ENCODE peak calls at places on chromosome 11, in ten cellular contexts. One of them, this sample, is unnamed.

GRCh38 chr11:35886759-35887158 is 57.1 kb upstream of the LDLRAD3 start:
- DNase-seq in KG1: no peak
- DNase-seq in upper lobe of right lung: no peak
- DNase-seq in activated T-cell treated with anti-CD3 and anti-CD28 coated beads, Interleukin-2, amount 50 U/mL, for 48 hours: no peak
- DNase-seq in DMS153: no peak
- DNase-seq in NCI-H1694 treated with DMSO at 0.1 percent for 48 hours: no peak
- DNase-seq in hepatic stellate cell: no peak
- DNase-seq in NAMALWA: no peak
- DNase-seq in left ventricle myocardium inferior: no peak
- DNase-seq in GOT3: no peak
- DNase-seq in this sample: no peak

GRCh38 chr11:65862941-65863888 is 3.0 kb downstream of the MUS81 start:
- DNase-seq in NCI-H1694 treated with DMSO at 0.1 percent for 48 hours: no peak
- DNase-seq in activated T-cell treated with anti-CD3 and anti-CD28 coated beads, Interleukin-2, amount 50 U/mL, for 48 hours: peak; percentile 17
- DNase-seq in hepatic stellate cell: no peak
- DNase-seq in upper lobe of right lung: peak; percentile 60
- DNase-seq in left ventricle myocardium inferior: no peak
- DNase-seq in KG1: no peak
- DNase-seq in GOT3: no peak
- DNase-seq in DMS153: no peak
- DNase-seq in NAMALWA: no peak
- DNase-seq in this sample: peak; percentile 43

GRCh38 chr11:37689951-37690350 is 1091.9 kb upstream of the RAG2 start:
- DNase-seq in upper lobe of right lung: no peak
- DNase-seq in KG1: no peak
- DNase-seq in activated T-cell treated with anti-CD3 and anti-CD28 coated beads, Interleukin-2, amount 50 U/mL, for 48 hours: no peak
- DNase-seq in hepatic stellate cell: no peak
- DNase-seq in NCI-H1694 treated with DMSO at 0.1 percent for 48 hours: no peak
- DNase-seq in GOT3: no peak
- DNase-seq in DMS153: no peak
- DNase-seq in NAMALWA: no peak
- DNase-seq in left ventricle myocardium inferior: no peak
- DNase-seq in this sample: no peak

GRCh38 chr11:17414992-17415391 is 26.5 kb upstream of the KCNJ11 start:
- DNase-seq in left ventricle myocardium inferior: no peak
- DNase-seq in DMS153: no peak
- DNase-seq in upper lobe of right lung: no peak
- DNase-seq in hepatic stellate cell: no peak
- DNase-seq in NAMALWA: no peak
- DNase-seq in activated T-cell treated with anti-CD3 and anti-CD28 coated beads, Interleukin-2, amount 50 U/mL, for 48 hours: no peak
- DNase-seq in NCI-H1694 treated with DMSO at 0.1 percent for 48 hours: no peak
- DNase-seq in KG1: no peak
- DNase-seq in GOT3: no peak
- DNase-seq in this sample: peak; percentile 19

GRCh38 chr11:60866911-60867870 is at the start of gene ZP1:
- DNase-seq in left ventricle myocardium inferior: no peak
- DNase-seq in NCI-H1694 treated with DMSO at 0.1 percent for 48 hours: no peak
- DNase-seq in DMS153: peak; percentile 74
- DNase-seq in hepatic stellate cell: no peak
- DNase-seq in activated T-cell treated with anti-CD3 and anti-CD28 coated beads, Interleukin-2, amount 50 U/mL, for 48 hours: no peak
- DNase-seq in KG1: no peak
- DNase-seq in upper lobe of right lung: peak; percentile 48
- DNase-seq in NAMALWA: no peak
- DNase-seq in GOT3: no peak
- DNase-seq in this sample: peak; percentile 34

GRCh38 chr11:27468209-27468608 is 4.4 kb downstream of the LGR4 start:
- DNase-seq in NCI-H1694 treated with DMSO at 0.1 percent for 48 hours: no peak
- DNase-seq in hepatic stellate cell: no peak
- DNase-seq in left ventricle myocardium inferior: no peak
- DNase-seq in NAMALWA: peak; percentile 27
- DNase-seq in activated T-cell treated with anti-CD3 and anti-CD28 coated beads, Interleukin-2, amount 50 U/mL, for 48 hours: no peak
- DNase-seq in DMS153: no peak
- DNase-seq in GOT3: no peak
- DNase-seq in upper lobe of right lung: no peak
- DNase-seq in KG1: no peak
- DNase-seq in this sample: no peak

GRCh38 chr11:69986421-69987229 is 91.5 kb upstream of the ANO1 start:
- DNase-seq in NAMALWA: no peak
- DNase-seq in left ventricle myocardium inferior: peak; percentile 25
- DNase-seq in activated T-cell treated with anti-CD3 and anti-CD28 coated beads, Interleukin-2, amount 50 U/mL, for 48 hours: no peak
- DNase-seq in upper lobe of right lung: peak; percentile 2
- DNase-seq in DMS153: no peak
- DNase-seq in KG1: no peak
- DNase-seq in hepatic stellate cell: peak; percentile 55
- DNase-seq in GOT3: no peak
- DNase-seq in NCI-H1694 treated with DMSO at 0.1 percent for 48 hours: no peak
- DNase-seq in this sample: no peak

GRCh38 chr11:128361451-128362020 is 225.8 kb downstream of the ETS1 start:
- DNase-seq in activated T-cell treated with anti-CD3 and anti-CD28 coated beads, Interleukin-2, amount 50 U/mL, for 48 hours: no peak
- DNase-seq in NCI-H1694 treated with DMSO at 0.1 percent for 48 hours: no peak
- DNase-seq in GOT3: no peak
- DNase-seq in upper lobe of right lung: no peak
- DNase-seq in DMS153: peak; percentile 98
- DNase-seq in NAMALWA: no peak
- DNase-seq in KG1: no peak
- DNase-seq in hepatic stellate cell: peak; percentile 26
- DNase-seq in left ventricle myocardium inferior: no peak
- DNase-seq in this sample: no peak

GRCh38 chr11:15327786-15328231 is 213.1 kb downstream of the INSC start:
- DNase-seq in hepatic stellate cell: peak; percentile 36
- DNase-seq in KG1: no peak
- DNase-seq in GOT3: no peak
- DNase-seq in activated T-cell treated with anti-CD3 and anti-CD28 coated beads, Interleukin-2, amount 50 U/mL, for 48 hours: peak; percentile 30
- DNase-seq in left ventricle myocardium inferior: peak; percentile 33
- DNase-seq in NCI-H1694 treated with DMSO at 0.1 percent for 48 hours: peak; percentile 15
- DNase-seq in DMS153: peak; percentile 64
- DNase-seq in NAMALWA: peak; percentile 42
- DNase-seq in upper lobe of right lung: no peak
- DNase-seq in this sample: peak; percentile 52

GRCh38 chr11:70712471-70712870 is 314.1 kb downstream of the CTTN start:
- DNase-seq in DMS153: peak; percentile 11
- DNase-seq in left ventricle myocardium inferior: no peak
- DNase-seq in NAMALWA: no peak
- DNase-seq in NCI-H1694 treated with DMSO at 0.1 percent for 48 hours: no peak
- DNase-seq in GOT3: no peak
- DNase-seq in KG1: no peak
- DNase-seq in activated T-cell treated with anti-CD3 and anti-CD28 coated beads, Interleukin-2, amount 50 U/mL, for 48 hours: no peak
- DNase-seq in upper lobe of right lung: peak; percentile 64
- DNase-seq in hepatic stellate cell: no peak
- DNase-seq in this sample: no peak

GRCh38 chr11:75543808-75544207 is 18.1 kb upstream of the GDPD5 start:
- DNase-seq in left ventricle myocardium inferior: no peak
- DNase-seq in DMS153: no peak
- DNase-seq in hepatic stellate cell: no peak
- DNase-seq in activated T-cell treated with anti-CD3 and anti-CD28 coated beads, Interleukin-2, amount 50 U/mL, for 48 hours: no peak
- DNase-seq in NAMALWA: no peak
- DNase-seq in GOT3: no peak
- DNase-seq in upper lobe of right lung: no peak
- DNase-seq in KG1: no peak
- DNase-seq in NCI-H1694 treated with DMSO at 0.1 percent for 48 hours: no peak
- DNase-seq in this sample: no peak

GRCh38 chr11:12079726-12080556 is 30.4 kb upstream of the MICAL2 start:
- DNase-seq in hepatic stellate cell: peak; percentile 60
- DNase-seq in DMS153: no peak
- DNase-seq in activated T-cell treated with anti-CD3 and anti-CD28 coated beads, Interleukin-2, amount 50 U/mL, for 48 hours: no peak
- DNase-seq in NCI-H1694 treated with DMSO at 0.1 percent for 48 hours: no peak
- DNase-seq in GOT3: no peak
- DNase-seq in KG1: no peak
- DNase-seq in NAMALWA: no peak
- DNase-seq in left ventricle myocardium inferior: peak; percentile 52
- DNase-seq in upper lobe of right lung: peak; percentile 70
- DNase-seq in this sample: no peak

GRCh38 chr11:19524171-19524671 is 188.4 kb upstream of the NAV2 start:
- DNase-seq in left ventricle myocardium inferior: no peak
- DNase-seq in KG1: no peak
- DNase-seq in NAMALWA: no peak
- DNase-seq in activated T-cell treated with anti-CD3 and anti-CD28 coated beads, Interleukin-2, amount 50 U/mL, for 48 hours: no peak
- DNase-seq in GOT3: no peak
- DNase-seq in hepatic stellate cell: no peak
- DNase-seq in upper lobe of right lung: no peak
- DNase-seq in DMS153: no peak
- DNase-seq in NCI-H1694 treated with DMSO at 0.1 percent for 48 hours: peak; percentile 93
- DNase-seq in this sample: no peak

GRCh38 chr11:88363566-88364169 is 26.1 kb upstream of the CTSC start:
- DNase-seq in DMS153: no peak
- DNase-seq in NAMALWA: no peak
- DNase-seq in KG1: no peak
- DNase-seq in NCI-H1694 treated with DMSO at 0.1 percent for 48 hours: no peak
- DNase-seq in upper lobe of right lung: no peak
- DNase-seq in hepatic stellate cell: no peak
- DNase-seq in GOT3: no peak
- DNase-seq in activated T-cell treated with anti-CD3 and anti-CD28 coated beads, Interleukin-2, amount 50 U/mL, for 48 hours: no peak
- DNase-seq in left ventricle myocardium inferior: no peak
- DNase-seq in this sample: no peak

GRCh38 chr11:1919428-1920127 is at the start of gene TNNT3:
- DNase-seq in NAMALWA: no peak
- DNase-seq in activated T-cell treated with anti-CD3 and anti-CD28 coated beads, Interleukin-2, amount 50 U/mL, for 48 hours: peak; percentile 17
- DNase-seq in hepatic stellate cell: no peak
- DNase-seq in DMS153: no peak
- DNase-seq in KG1: no peak
- DNase-seq in NCI-H1694 treated with DMSO at 0.1 percent for 48 hours: no peak
- DNase-seq in GOT3: no peak
- DNase-seq in left ventricle myocardium inferior: no peak
- DNase-seq in upper lobe of right lung: no peak
- DNase-seq in this sample: no peak

GRCh38 chr11:17846852-17847453 is 112.4 kb downstream of the KCNC1 start:
- DNase-seq in activated T-cell treated with anti-CD3 and anti-CD28 coated beads, Interleukin-2, amount 50 U/mL, for 48 hours: no peak
- DNase-seq in left ventricle myocardium inferior: no peak
- DNase-seq in upper lobe of right lung: no peak
- DNase-seq in DMS153: no peak
- DNase-seq in GOT3: no peak
- DNase-seq in NAMALWA: peak; percentile 19
- DNase-seq in NCI-H1694 treated with DMSO at 0.1 percent for 48 hours: peak; percentile 21
- DNase-seq in KG1: no peak
- DNase-seq in hepatic stellate cell: peak; percentile 6
- DNase-seq in this sample: no peak

GRCh38 chr11:105673089-105673488 is 63.2 kb downstream of the GRIA4 start:
- DNase-seq in KG1: peak; percentile 13
- DNase-seq in GOT3: no peak
- DNase-seq in NCI-H1694 treated with DMSO at 0.1 percent for 48 hours: no peak
- DNase-seq in DMS153: no peak
- DNase-seq in upper lobe of right lung: no peak
- DNase-seq in NAMALWA: peak; percentile 34
- DNase-seq in left ventricle myocardium inferior: no peak
- DNase-seq in activated T-cell treated with anti-CD3 and anti-CD28 coated beads, Interleukin-2, amount 50 U/mL, for 48 hours: peak; percentile 15
- DNase-seq in hepatic stellate cell: no peak
- DNase-seq in this sample: no peak

GRCh38 chr11:95154514-95154913 is 64.9 kb downstream of the ENDOD1 start:
- DNase-seq in activated T-cell treated with anti-CD3 and anti-CD28 coated beads, Interleukin-2, amount 50 U/mL, for 48 hours: peak; percentile 76
- DNase-seq in upper lobe of right lung: no peak
- DNase-seq in NAMALWA: peak; percentile 77
- DNase-seq in hepatic stellate cell: peak; percentile 35
- DNase-seq in KG1: peak; percentile 14
- DNase-seq in left ventricle myocardium inferior: no peak
- DNase-seq in NCI-H1694 treated with DMSO at 0.1 percent for 48 hours: peak; percentile 9
- DNase-seq in DMS153: peak; percentile 37
- DNase-seq in GOT3: no peak
- DNase-seq in this sample: no peak

GRCh38 chr11:67002297-67002913 is 20.5 kb upstream of the SYT12 start:
- DNase-seq in DMS153: peak; percentile 69
- DNase-seq in KG1: no peak
- DNase-seq in left ventricle myocardium inferior: no peak
- DNase-seq in NCI-H1694 treated with DMSO at 0.1 percent for 48 hours: no peak
- DNase-seq in hepatic stellate cell: no peak
- DNase-seq in activated T-cell treated with anti-CD3 and anti-CD28 coated beads, Interleukin-2, amount 50 U/mL, for 48 hours: no peak
- DNase-seq in NAMALWA: no peak
- DNase-seq in upper lobe of right lung: no peak
- DNase-seq in GOT3: no peak
- DNase-seq in this sample: no peak

GRCh38 chr11:47355283-47356128 is 3.0 kb upstream of the MYBPC3 start:
- DNase-seq in upper lobe of right lung: peak; percentile 97
- DNase-seq in DMS153: peak; percentile 93
- DNase-seq in KG1: no peak
- DNase-seq in GOT3: peak; percentile 77
- DNase-seq in NAMALWA: peak; percentile 47
- DNase-seq in hepatic stellate cell: peak; percentile 92
- DNase-seq in left ventricle myocardium inferior: peak; percentile 96
- DNase-seq in NCI-H1694 treated with DMSO at 0.1 percent for 48 hours: peak; percentile 75
- DNase-seq in activated T-cell treated with anti-CD3 and anti-CD28 coated beads, Interleukin-2, amount 50 U/mL, for 48 hours: peak; percentile 74
- DNase-seq in this sample: peak; percentile 96

GRCh38 chr11:58913685-58914084 is 25.6 kb upstream of the GLYATL1 start:
- DNase-seq in NCI-H1694 treated with DMSO at 0.1 percent for 48 hours: no peak
- DNase-seq in GOT3: no peak
- DNase-seq in upper lobe of right lung: no peak
- DNase-seq in hepatic stellate cell: no peak
- DNase-seq in KG1: no peak
- DNase-seq in activated T-cell treated with anti-CD3 and anti-CD28 coated beads, Interleukin-2, amount 50 U/mL, for 48 hours: no peak
- DNase-seq in DMS153: no peak
- DNase-seq in NAMALWA: no peak
- DNase-seq in left ventricle myocardium inferior: no peak
- DNase-seq in this sample: no peak

GRCh38 chr11:105092255-105093239 is 47.0 kb downstream of the CARD18 start:
- DNase-seq in KG1: no peak
- DNase-seq in NCI-H1694 treated with DMSO at 0.1 percent for 48 hours: no peak
- DNase-seq in left ventricle myocardium inferior: no peak
- DNase-seq in NAMALWA: no peak
- DNase-seq in GOT3: no peak
- DNase-seq in DMS153: no peak
- DNase-seq in upper lobe of right lung: no peak
- DNase-seq in activated T-cell treated with anti-CD3 and anti-CD28 coated beads, Interleukin-2, amount 50 U/mL, for 48 hours: no peak
- DNase-seq in hepatic stellate cell: no peak
- DNase-seq in this sample: no peak

GRCh38 chr11:8767466-8768142 is 85.0 kb downstream of the RPL27A start:
- DNase-seq in DMS153: no peak
- DNase-seq in NAMALWA: no peak
- DNase-seq in KG1: no peak
- DNase-seq in left ventricle myocardium inferior: no peak
- DNase-seq in GOT3: no peak
- DNase-seq in activated T-cell treated with anti-CD3 and anti-CD28 coated beads, Interleukin-2, amount 50 U/mL, for 48 hours: no peak
- DNase-seq in NCI-H1694 treated with DMSO at 0.1 percent for 48 hours: no peak
- DNase-seq in upper lobe of right lung: no peak
- DNase-seq in hepatic stellate cell: no peak
- DNase-seq in this sample: no peak

GRCh38 chr11:33899383-33900037 is 7.6 kb upstream of the LMO2 start:
- DNase-seq in GOT3: peak; percentile 11
- DNase-seq in NAMALWA: no peak
- DNase-seq in KG1: no peak
- DNase-seq in left ventricle myocardium inferior: peak; percentile 81
- DNase-seq in upper lobe of right lung: no peak
- DNase-seq in activated T-cell treated with anti-CD3 and anti-CD28 coated beads, Interleukin-2, amount 50 U/mL, for 48 hours: no peak
- DNase-seq in DMS153: peak; percentile 5
- DNase-seq in hepatic stellate cell: peak; percentile 36
- DNase-seq in NCI-H1694 treated with DMSO at 0.1 percent for 48 hours: peak; percentile 82
- DNase-seq in this sample: peak; percentile 55

GRCh38 chr11:67504950-67505561 is at the start of gene PITPNM1:
- DNase-seq in DMS153: no peak
- DNase-seq in NAMALWA: peak; percentile 71
- DNase-seq in left ventricle myocardium inferior: peak; percentile 86
- DNase-seq in KG1: no peak
- DNase-seq in activated T-cell treated with anti-CD3 and anti-CD28 coated beads, Interleukin-2, amount 50 U/mL, for 48 hours: peak; percentile 89
- DNase-seq in hepatic stellate cell: peak; percentile 72
- DNase-seq in upper lobe of right lung: peak; percentile 90
- DNase-seq in GOT3: no peak
- DNase-seq in NCI-H1694 treated with DMSO at 0.1 percent for 48 hours: no peak
- DNase-seq in this sample: peak; percentile 83